ENCODE peak calls at places on chromosomes 5 and 9, in ten cellular contexts. G, J, P, Z, R, H, N, W, C and I are unnamed samples.

GRCh38 chr9:23826120-23826629 is at the start of gene ELAVL2:
- DNase-seq in C (peak; percentile 29), J (peak; percentile 92), R (peak; percentile 33), W (peak; percentile 83), G (peak; percentile 76), H (peak; percentile 65), N (no peak), Z (peak; percentile 34), P (peak; percentile 65), I (peak; percentile 95)

GRCh38 chr5:127003798-127004495 is 26.4 kb downstream of the MARCHF3 start:
- DNase-seq in J (no peak), N (no peak), Z (no peak), G (no peak), H (no peak), R (no peak), W (no peak), C (no peak), P (peak; percentile 45), I (no peak)

GRCh38 chr9:4144869-4145268 is 155.0 kb downstream of the GLIS3 start:
- DNase-seq in G (no peak), Z (peak; percentile 22), W (no peak), C (no peak), H (no peak), J (no peak), R (no peak), N (no peak), P (no peak), I (no peak)

GRCh38 chr9:100425758-100426157 is 1.2 kb upstream of the MSANTD3 start:
- DNase-seq in J (no peak), W (no peak), Z (no peak), P (no peak), H (no peak), C (no peak), G (no peak), R (no peak), N (no peak), I (no peak)

GRCh38 chr9:14127656-14128055 is 186.3 kb downstream of the NFIB start:
- DNase-seq in P (no peak), H (no peak), J (no peak), Z (no peak), G (no peak), N (no peak), C (no peak), R (no peak), W (no peak), I (no peak)

GRCh38 chr5:164360589-164360988 is 855.2 kb downstream of the MAT2B start:
- DNase-seq in P (no peak), W (no peak), C (no peak), N (no peak), Z (no peak), J (no peak), R (no peak), G (no peak), H (no peak), I (no peak)

GRCh38 chr5:143271431-143271830 is 132.1 kb downstream of the NR3C1 start:
- DNase-seq in J (no peak), P (no peak), Z (no peak), W (no peak), H (no peak), N (no peak), G (no peak), C (no peak), R (no peak), I (no peak)

GRCh38 chr5:67578011-67578410 is 381.4 kb upstream of the CD180 start:
- DNase-seq in C (no peak), G (no peak), N (no peak), J (no peak), H (no peak), W (no peak), P (no peak), R (no peak), Z (no peak), I (no peak)

GRCh38 chr9:135907006-135907434 is 326 bp downstream of the CAMSAP1 start:
- DNase-seq in R (no peak), N (no peak), H (no peak), W (peak; percentile 92), Z (no peak), P (no peak), G (no peak), J (no peak), C (no peak), I (peak; percentile 83)

GRCh38 chr9:135908334-135909204 is 1.2 kb upstream of the CAMSAP1 start:
- DNase-seq in N (no peak), G (no peak), P (no peak), C (no peak), Z (no peak), R (no peak), W (peak; percentile 70), J (peak; percentile 43), H (no peak), I (peak; percentile 79)

GRCh38 chr9:135906291-135907005 is 898 bp downstream of the CAMSAP1 start:
- DNase-seq in J (no peak), R (no peak), W (peak; percentile 89), N (no peak), H (no peak), P (no peak), Z (no peak), C (no peak), G (no peak), I (peak; percentile 77)

GRCh38 chr9:135909371-135909770 is 2.0 kb upstream of the CAMSAP1 start:
- DNase-seq in Z (no peak), H (no peak), G (no peak), W (peak; percentile 41), C (no peak), N (no peak), P (no peak), J (peak; percentile 3), R (no peak), I (no peak)

DNA sequence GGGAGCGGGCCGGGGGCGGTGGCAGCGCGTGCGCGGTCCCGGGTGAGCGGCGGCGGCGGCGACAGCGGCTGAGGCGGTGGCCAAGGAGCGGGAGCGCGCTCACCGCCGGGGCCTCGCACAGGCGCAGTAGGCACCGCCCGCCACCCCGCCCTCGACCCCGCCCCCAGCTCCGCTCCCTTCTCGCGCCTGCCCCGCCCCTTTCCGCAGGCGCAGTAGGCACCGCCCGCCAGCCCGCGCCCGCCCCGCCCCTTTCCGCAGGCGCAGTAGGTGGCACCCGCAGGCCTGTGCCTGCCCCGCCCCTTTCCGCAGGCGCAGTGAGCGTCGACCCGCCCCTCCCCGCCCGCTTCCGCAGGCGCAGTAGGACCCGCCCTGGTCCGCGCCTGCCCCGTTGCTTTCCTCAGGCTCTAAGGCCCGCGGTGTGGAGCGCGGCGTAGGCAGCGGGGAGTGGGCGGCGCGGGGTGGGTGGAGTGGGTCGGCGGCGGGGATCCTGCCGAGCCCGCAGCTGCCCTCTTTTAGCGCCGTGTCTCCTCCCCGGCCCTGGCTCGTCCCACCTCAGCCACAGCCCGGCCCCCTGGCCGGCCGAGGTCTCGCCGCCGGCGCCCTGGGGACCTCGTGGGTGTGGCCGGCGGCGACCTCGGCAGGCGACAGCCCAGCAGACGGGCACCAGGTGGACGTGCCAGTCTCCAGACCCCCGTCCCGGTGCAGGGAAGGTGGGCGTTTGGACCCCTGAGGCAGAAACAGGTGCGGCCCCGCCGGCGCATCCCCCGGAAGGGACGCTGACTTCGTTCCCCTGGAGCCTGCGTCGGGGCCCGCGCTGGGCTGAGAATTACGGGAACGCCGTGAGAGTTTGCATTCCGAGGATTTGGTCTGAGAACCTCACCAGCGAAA is at the start of gene CAMSAP1:
- DNase-seq in P (peak; percentile 94), Z (peak; percentile 85), N (peak; percentile 77), H (peak; percentile 88), R (peak; percentile 63), C (peak; percentile 92), W (peak; percentile 98), G (peak; percentile 92), J (peak; percentile 94), I (peak; percentile 97)
- TF ChIP-seq POLR2A in P (no peak), Z (peak; percentile 73), N (peak; percentile 30), H (peak; percentile 21), R (no peak), C (peak; percentile 51), W (no peak), G (no peak), J (no peak), I (no peak)

GRCh38 chr9:79661926-79662552 is 90.3 kb downstream of the TLE4 start:
- DNase-seq in C (no peak), W (no peak), G (no peak), P (no peak), R (no peak), H (no peak), N (no peak), J (no peak), Z (no peak), I (no peak)
- H3K4me3 ChIP-seq in C (no peak overlapping the region), W (no peak overlapping the region), G (no peak overlapping the region), P (no peak overlapping the region), R (no peak overlapping the region), H (no peak overlapping the region), N (no peak overlapping the region), J (no peak overlapping the region), Z (no peak overlapping the region), I (no peak overlapping the region)

GRCh38 chr5:145982572-145983314 is 46.4 kb downstream of the SH3RF2 start:
- DNase-seq in R (no peak), Z (no peak), J (no peak), N (no peak), C (no peak), H (no peak), G (no peak), P (no peak), W (no peak), I (no peak)

GRCh38 chr5:145980257-145980656 is 43.9 kb downstream of the SH3RF2 start:
- DNase-seq in R (no peak), P (no peak), Z (no peak), J (no peak), H (no peak), G (no peak), W (no peak), N (no peak), C (no peak), I (no peak)

GRCh38 chr5:145979270-145980223 is 43.2 kb downstream of the SH3RF2 start:
- DNase-seq in W (no peak), P (peak; percentile 63), R (no peak), G (no peak), J (no peak), C (no peak), N (peak; percentile 96), Z (no peak), H (no peak), I (no peak)

GRCh38 chr5:145981612-145982571 is 45.5 kb downstream of the SH3RF2 start:
- DNase-seq in P (peak; percentile 63), J (no peak), C (no peak), Z (peak; percentile 72), G (peak; percentile 51), H (no peak), W (no peak), N (peak; percentile 79), R (no peak), I (peak; percentile 56)

DNA sequence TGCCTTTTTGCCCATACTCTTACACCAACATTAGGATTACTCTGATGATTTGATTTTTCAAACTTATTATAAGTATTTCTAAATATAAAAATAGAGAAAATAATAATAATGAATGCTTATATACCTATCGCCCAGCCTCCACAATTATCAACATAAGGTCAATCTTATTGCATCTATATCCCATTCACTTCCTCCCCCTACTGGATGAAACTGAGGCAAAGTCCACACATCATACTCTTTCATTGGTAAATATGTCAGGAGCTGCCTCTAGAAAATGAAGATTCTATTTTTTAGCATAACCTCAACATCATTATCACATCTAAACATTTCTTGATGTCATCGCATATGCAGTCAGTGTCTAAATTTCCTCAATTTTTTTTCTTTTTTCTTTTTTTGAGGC is 44.3 kb downstream of the SH3RF2 start:
- DNase-seq in R (no peak), J (no peak), G (no peak), P (no peak), C (no peak), N (no peak), H (no peak), W (no peak), Z (no peak), I (no peak)
- TF ChIP-seq CTCF in R (no peak), J (no peak), G (no peak), P (no peak), C (peak; percentile 50), N (no peak), H (no peak), W (no peak), Z (no peak), I (no peak)

GRCh38 chr5:53430618-53431252 is 49.7 kb upstream of the FST start:
- DNase-seq in W (no peak), Z (no peak), N (peak; percentile 45), H (no peak), G (no peak), R (no peak), J (no peak), C (no peak), P (no peak), I (no peak)
- TF ChIP-seq POLR2A in W (no peak), Z (no peak), N (no peak), H (no peak), G (no peak), R (no peak), J (no peak), C (no peak), P (no peak), I (no peak)